ENCODE peak calls at places on chromosomes 1 and 21, in four cellular contexts. A is upper lobe of right lung; S is endodermal cell; K is CD8-positive, alpha-beta memory T cell. E is an unnamed sample.

GRCh38 chr21:42174173-42174572 is 44.8 kb upstream of the ABCG1 start:
- DNase-seq in A (peak; percentile 36), S (no peak), K (no peak), E (no peak)

GRCh38 chr1:44151808-44152207 is 10.4 kb upstream of the KLF18 start:
- DNase-seq in A (no peak), S (no peak), K (no peak), E (no peak)

GRCh38 chr1:59750612-59751395 is 63.9 kb upstream of the HOOK1 start:
- DNase-seq in A (no peak), S (no peak), K (no peak), E (no peak)

GRCh38 chr1:94416901-94417701 is 1.1 kb upstream of the ABCD3 start:
- DNase-seq in A (no peak), S (peak; percentile 39), K (no peak), E (no peak)

GRCh38 chr1:17834561-17835100 is 79.5 kb downstream of the ACTL8 start:
- DNase-seq in A (peak; percentile 43), S (peak; percentile 81), K (no peak), E (no peak)

GRCh38 chr1:55768345-55768952 is 553.3 kb upstream of the USP24 start:
- DNase-seq in A (no peak), S (no peak), K (no peak), E (no peak)

GRCh38 chr1:193260056-193260750 is 73.8 kb upstream of the B3GALT2 start:
- DNase-seq in A (no peak), S (no peak), K (no peak), E (no peak)

GRCh38 chr1:47682198-47682597 is 244.4 kb downstream of the FOXD2 start:
- DNase-seq in A (no peak), S (peak; percentile 31), K (no peak), E (no peak)

GRCh38 chr1:165381745-165382530 is 25.4 kb upstream of the LMX1A start:
- DNase-seq in A (no peak), S (no peak), K (no peak), E (no peak)

GRCh38 chr1:56626546-56626945 is 18.6 kb upstream of the PRKAA2 start:
- DNase-seq in A (no peak), S (no peak), K (no peak), E (no peak)

GRCh38 chr1:95041491-95042165 is 31.1 kb downstream of the ALG14 start:
- DNase-seq in A (no peak), S (no peak), K (no peak), E (no peak)

GRCh38 chr1:24107462-24108225 is 4.3 kb downstream of the MYOM3 start:
- DNase-seq in A (no peak), S (no peak), K (no peak), E (no peak)

GRCh38 chr21:37582613-37583012 is 216.0 kb downstream of the DYRK1A start:
- DNase-seq in A (no peak), S (peak; percentile 55), K (no peak), E (no peak)

GRCh38 chr1:212458817-212459216 is 26.1 kb downstream of the NENF start:
- DNase-seq in A (no peak), S (no peak), K (no peak), E (no peak)

GRCh38 chr1:91165033-91165654 is 143.3 kb upstream of the ZNF644 start:
- DNase-seq in A (peak; percentile 90), S (peak; percentile 98), K (peak; percentile 61), E (peak; percentile 46)

GRCh38 chr21:30234643-30235042 is 18.7 kb upstream of the CLDN8 start:
- DNase-seq in A (no peak), S (no peak), K (no peak), E (no peak)

GRCh38 chr21:45167796-45168222 is 93.4 kb downstream of the ADARB1 start:
- DNase-seq in A (no peak), S (no peak), K (no peak), E (no peak)

GRCh38 chr21:46509760-46510159 is 51.1 kb downstream of the DIP2A start:
- DNase-seq in A (no peak), S (no peak), K (no peak), E (no peak)

GRCh38 chr1:232628335-232629214 is 1.4 kb downstream of the SIPA1L2 start:
- DNase-seq in A (no peak), S (no peak), K (no peak), E (no peak)

GRCh38 chr1:169729991-169730390 is 3.9 kb downstream of the SELE start:
- DNase-seq in A (no peak), S (no peak), K (no peak), E (no peak)

GRCh38 chr1:87950369-87950768 is 621.7 kb downstream of the LMO4 start:
- DNase-seq in A (no peak), S (no peak), K (no peak), E (no peak)

GRCh38 chr21:14259669-14260458 is 43.9 kb downstream of the RBM11 start:
- DNase-seq in A (no peak), S (no peak), K (no peak), E (no peak)

GRCh38 chr21:17231771-17232170 is 281.1 kb upstream of the CXADR start:
- DNase-seq in A (no peak), S (no peak), K (no peak), E (no peak)

GRCh38 chr21:38562182-38562581 is 63.9 kb upstream of the ERG start:
- DNase-seq in A (no peak), S (no peak), K (no peak), E (no peak)

GRCh38 chr1:211944733-211945500 is 90.4 kb downstream of the INTS7 start:
- DNase-seq in A (no peak), S (peak; percentile 84), K (no peak), E (no peak)

GRCh38 chr1:160413716-160414115 is 13.4 kb downstream of the VANGL2 start:
- DNase-seq in A (no peak), S (no peak), K (no peak), E (no peak)

GRCh38 chr1:200550367-200550766 is 70.2 kb downstream of the KIF14 start:
- DNase-seq in A (no peak), S (no peak), K (no peak), E (no peak)

GRCh38 chr1:61442456-61443013 is 282.4 kb downstream of the TM2D1 start:
- DNase-seq in A (no peak), S (no peak), K (no peak), E (no peak)

GRCh38 chr1:231334952-231335351 is 2.7 kb downstream of the EXOC8 start:
- DNase-seq in A (no peak), S (no peak), K (no peak), E (no peak)

GRCh38 chr1:96524100-96524499 is 197.5 kb upstream of the PTBP2 start:
- DNase-seq in A (no peak), S (no peak), K (no peak), E (no peak)

GRCh38 chr1:239947789-239948188 is 143.9 kb upstream of the FMN2 start:
- DNase-seq in A (no peak), S (no peak), K (no peak), E (no peak)

GRCh38 chr1:218827486-218827885 is 346.2 kb upstream of the LYPLAL1 start:
- DNase-seq in A (no peak), S (no peak), K (no peak), E (no peak)

GRCh38 chr1:7885513-7886298 is 32.8 kb upstream of the UTS2 start:
- DNase-seq in A (peak; percentile 95), S (peak; percentile 100), K (no peak), E (no peak)

GRCh38 chr1:45803299-45803780 is at the start of gene MAST2:
- DNase-seq in A (peak; percentile 96), S (peak; percentile 94), K (peak; percentile 77), E (peak; percentile 67)

GRCh38 chr1:221157026-221157761 is 278.0 kb downstream of the HLX start:
- DNase-seq in A (no peak), S (no peak), K (no peak), E (no peak)

GRCh38 chr1:235015291-235015990 is 113.2 kb downstream of the TOMM20 start:
- DNase-seq in A (no peak), S (no peak), K (no peak), E (no peak)

GRCh38 chr1:40044065-40044575 is 3.6 kb downstream of the CAP1 start:
- DNase-seq in A (no peak), S (no peak), K (no peak), E (no peak)
- H3K4me1 ChIP-seq in A (peaks cover 66% of the 10 kb centered on the region), S (no peaks in the 10 kb centered on the region), K (peaks cover 71% of the 10 kb centered on the region), E (peaks cover 55% of the 10 kb centered on the region)

DNA sequence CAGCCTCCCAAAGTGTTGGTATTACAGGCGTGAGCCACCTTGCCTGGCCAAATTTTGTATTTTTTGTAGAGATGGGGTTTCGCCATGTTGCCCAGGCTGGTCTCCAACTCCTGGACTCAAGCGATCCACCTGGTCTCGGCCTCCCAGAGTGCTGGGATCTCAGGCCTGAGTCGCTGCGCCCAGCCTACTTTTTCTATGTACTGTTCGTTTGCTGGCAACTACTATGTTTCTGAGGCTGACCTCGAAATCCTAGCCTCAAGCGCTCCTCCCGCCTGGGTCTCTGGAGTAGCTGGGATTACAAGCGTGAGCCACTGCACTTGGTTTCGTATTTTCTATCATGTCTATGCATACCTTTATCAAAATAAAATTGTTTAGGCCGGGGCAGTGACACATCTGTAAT is 675 bp upstream of the TEKT2 start:
- DNase-seq in A (no peak), S (no peak), K (no peak), E (no peak)
- H3K4me3 ChIP-seq in A (no peak overlapping the region), S (peak overlapping the region; percentile 76), K (no peak overlapping the region), E (no peak overlapping the region)

DNA sequence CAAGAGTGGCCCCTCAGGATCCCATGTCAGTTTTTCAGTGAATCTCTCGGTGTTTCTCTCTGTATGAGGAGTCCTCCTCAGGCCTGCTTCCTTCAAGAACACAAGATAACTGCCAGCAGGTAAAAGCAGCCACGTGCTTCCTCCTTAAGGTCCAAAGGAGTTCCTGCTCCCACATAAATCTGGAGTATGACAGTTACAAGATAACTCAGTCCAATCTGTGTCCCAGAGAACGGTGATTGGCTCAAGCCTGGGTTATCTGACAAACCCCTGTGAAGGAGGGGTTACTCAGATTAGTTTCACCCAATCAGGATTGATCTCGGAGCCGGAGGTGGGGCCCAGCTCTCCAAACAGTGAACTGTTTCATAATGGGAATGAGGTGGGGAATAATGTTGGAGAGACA is 5.8 kb upstream of the ANKRD13C start:
- DNase-seq in A (no peak), S (peak; percentile 66), K (no peak), E (no peak)
- H3K4me1 ChIP-seq in A (peaks cover 8% of the 10 kb centered on the region), S (peaks cover 5% of the 10 kb centered on the region), K (peaks cover 6% of the 10 kb centered on the region), E (no peaks in the 10 kb centered on the region)

GRCh38 chr1:230148194-230148581 is 81.2 kb downstream of the GALNT2 start:
- DNase-seq in A (no peak), S (no peak), K (no peak), E (no peak)

GRCh38 chr1:230145953-230146476 is 79.0 kb downstream of the GALNT2 start:
- DNase-seq in A (no peak), S (no peak), K (no peak), E (no peak)

GRCh38 chr1:230145505-230145899 is 78.5 kb downstream of the GALNT2 start:
- DNase-seq in A (no peak), S (no peak), K (no peak), E (no peak)

GRCh38 chr1:230147253-230148193 is 80.5 kb downstream of the GALNT2 start:
- DNase-seq in A (no peak), S (no peak), K (no peak), E (no peak)

GRCh38 chr1:230146709-230147108 is 79.7 kb downstream of the GALNT2 start:
- DNase-seq in A (no peak), S (no peak), K (no peak), E (no peak)
- H3K4me3 ChIP-seq in A (no peak overlapping the region), S (no peak overlapping the region), K (no peak overlapping the region), E (no peak overlapping the region)

GRCh38 chr1:40895601-40896000 is 33.4 kb upstream of the CITED4 start:
- DNase-seq in A (no peak), S (no peak), K (no peak), E (no peak)
- H3K4me1 ChIP-seq in A (peaks cover 12% of the 10 kb centered on the region), S (no peaks in the 10 kb centered on the region), K (no peaks in the 10 kb centered on the region), E (no peaks in the 10 kb centered on the region)

GRCh38 chr1:204578867-204579664 is 62.9 kb downstream of the MDM4 start:
- DNase-seq in A (no peak), S (peak; percentile 70), K (no peak), E (no peak)
- H3K4me3 ChIP-seq in A (peak overlapping the region; percentile 33), S (no peak overlapping the region), K (peak overlapping the region; percentile 52), E (peak overlapping the region; percentile 48)

GRCh38 chr1:111594128-111594693 is 25.4 kb upstream of the RAP1A start:
- DNase-seq in A (no peak), S (no peak), K (no peak), E (no peak)
- H3K4me1 ChIP-seq in A (peaks cover 44% of the 10 kb centered on the region), S (no peaks in the 10 kb centered on the region), K (peaks cover 73% of the 10 kb centered on the region), E (peaks cover 60% of the 10 kb centered on the region)

E was measured in effector memory CD4-positive, alpha-beta T cell.